ENCODE peak calls at places on chromosomes 3 and 15, in five cellular contexts. L, G, T, D and O are unnamed samples.

GRCh38 chr3:51729005-51729633 is 22.3 kb downstream of the GRM2 start:
- DNase-seq in T (no peak), G (no peak), D (no peak), L (no peak), O (no peak)

GRCh38 chr3:79822076-79822475 is 54.3 kb upstream of the ROBO1 start:
- DNase-seq in L (no peak), T (no peak), G (no peak), D (no peak), O (no peak)

GRCh38 chr15:75532413-75533250 is 46.5 kb downstream of the PTPN9 start:
- DNase-seq in D (no peak), T (peak), G (peak), L (peak), O (peak)

GRCh38 chr3:177452487-177452886 is 255.2 kb upstream of the TBL1XR1 start:
- DNase-seq in T (no peak), D (no peak), L (no peak), G (no peak), O (no peak)

GRCh38 chr3:152524198-152525140 is 255.7 kb downstream of the MBNL1 start:
- DNase-seq in G (no peak), D (peak), L (no peak), T (peak), O (peak)

GRCh38 chr15:27341780-27342343 is 370.9 kb downstream of the GABRG3 start:
- DNase-seq in L (no peak), D (no peak), G (no peak), T (no peak), O (no peak)

GRCh38 chr15:25597576-25597975 is 158.8 kb upstream of the UBE3A start:
- DNase-seq in D (no peak), G (no peak), L (no peak), T (no peak), O (no peak)

GRCh38 chr3:25493786-25494185 is 65.7 kb downstream of the RARB start:
- DNase-seq in D (no peak), L (no peak), T (no peak), G (no peak), O (no peak)

GRCh38 chr3:193831495-193832455 is 238.8 kb downstream of the OPA1 start:
- DNase-seq in L (no peak), T (no peak), D (no peak), G (no peak), O (peak)

GRCh38 chr3:197748597-197749314 is 927 bp upstream of the FYTTD1 start:
- DNase-seq in G (no peak), T (peak), L (no peak), D (no peak), O (no peak)

GRCh38 chr15:77577350-77577749 is 55.4 kb downstream of the LINGO1 start:
- DNase-seq in D (no peak), G (no peak), L (no peak), T (no peak), O (no peak)

GRCh38 chr15:50183112-50183794 is 1.3 kb downstream of the SLC27A2 start:
- DNase-seq in T (no peak), D (no peak), L (no peak), G (no peak), O (no peak)

GRCh38 chr3:29773481-29773880 is 492.6 kb downstream of the RBMS3 start:
- DNase-seq in D (no peak), G (no peak), L (no peak), T (no peak), O (no peak)

GRCh38 chr3:180447156-180447555 is 154.8 kb upstream of the TTC14 start:
- DNase-seq in L (no peak), D (no peak), G (no peak), T (no peak), O (no peak)

GRCh38 chr3:156024904-156025303 is 95.5 kb upstream of the KCNAB1 start:
- DNase-seq in D (no peak), G (no peak), L (no peak), T (no peak), O (no peak)

GRCh38 chr3:41710646-41711388 is 251.1 kb downstream of the ULK4 start:
- DNase-seq in T (peak), L (no peak), D (no peak), G (no peak), O (no peak)

GRCh38 chr15:88604381-88604951 is 16.7 kb upstream of the AEN start:
- DNase-seq in G (no peak), T (no peak), D (no peak), L (no peak), O (no peak)

GRCh38 chr3:148794357-148794756 is 33.3 kb upstream of the CPB1 start:
- DNase-seq in D (no peak), T (no peak), G (no peak), L (no peak), O (no peak)

DNA sequence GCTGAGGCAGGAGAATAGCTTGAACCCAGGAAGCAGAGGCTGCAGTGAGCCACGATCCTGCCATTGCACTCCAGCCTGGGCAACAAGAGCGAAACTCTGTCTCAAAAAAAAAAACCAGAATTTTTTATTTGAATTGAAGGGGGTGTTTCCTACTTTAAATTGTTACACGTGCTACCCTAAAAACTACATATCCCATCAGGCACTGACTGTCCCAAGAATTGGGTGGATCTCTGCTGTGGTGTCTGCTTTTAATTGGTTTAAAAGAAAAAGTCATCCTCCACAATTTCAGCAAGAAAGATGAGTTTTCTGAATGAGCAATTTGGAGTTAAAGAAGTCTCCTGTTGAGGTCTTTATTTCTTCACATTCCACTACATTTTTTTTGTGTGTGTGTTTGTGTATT is 2.1 kb downstream of the PDIA3 start:
- DNase-seq in D (no peak), G (no peak), L (no peak), T (no peak), O (no peak)
- H3K4me3 ChIP-seq in D (no peak), G (peak), L (peak), T (peak), O (peak)

DNA sequence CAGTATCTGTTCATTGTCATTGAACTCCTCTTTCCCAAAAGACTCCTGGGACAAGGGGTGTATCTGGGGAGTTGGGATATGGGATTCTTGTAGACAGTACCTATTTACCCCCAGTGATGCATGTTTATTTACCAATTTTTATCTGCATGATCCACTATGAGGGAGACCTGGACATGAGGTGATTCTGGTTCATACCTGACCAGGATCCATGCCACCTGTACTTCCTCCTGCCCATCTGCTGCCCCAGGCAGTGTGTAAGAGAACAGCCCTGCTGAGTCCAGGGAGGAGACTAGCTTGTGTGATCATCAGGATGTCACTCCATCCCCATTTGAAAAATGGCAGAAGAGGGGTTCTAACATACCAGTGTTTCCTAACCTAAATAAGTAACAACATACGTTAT is 3.1 kb upstream of the TPRG1 start:
- DNase-seq in T (no peak), G (no peak), L (no peak), D (no peak), O (no peak)
- H3K4me3 ChIP-seq in T (no peak), G (no peak), L (no peak), D (no peak), O (no peak)

DNA sequence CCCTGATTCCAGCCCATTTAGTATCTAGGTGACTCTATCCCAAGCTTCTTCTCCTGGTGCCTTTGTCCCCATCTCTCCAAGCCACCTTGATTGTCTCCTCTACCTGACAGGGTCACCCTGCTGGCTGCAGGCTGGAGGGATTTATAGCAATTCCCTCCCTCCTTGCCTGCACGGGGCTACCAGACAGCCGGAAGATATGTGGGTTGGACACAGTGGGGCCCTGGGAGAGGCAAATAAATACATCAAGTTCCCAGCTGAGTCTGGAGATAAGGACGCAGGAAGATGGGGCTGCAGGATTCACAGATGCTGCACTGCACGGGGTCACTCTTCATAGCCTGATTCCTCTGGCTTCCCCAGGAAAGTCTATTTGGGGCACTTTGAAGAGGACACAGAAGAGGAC is 9.3 kb upstream of the ISLR2 start:
- DNase-seq in L (no peak), G (no peak), T (no peak), D (no peak), O (no peak)
- H3K4me3 ChIP-seq in L (no peak), G (no peak), T (no peak), D (no peak), O (no peak)

GRCh38 chr3:4504340-4505261 is 11.5 kb downstream of the ITPR1 start:
- DNase-seq in D (no peak), L (no peak), G (peak), T (no peak), O (peak)
- H3K4me3 ChIP-seq in D (no peak), L (peak), G (peak), T (no peak), O (no peak)

GRCh38 chr15:84143753-84144314 is 91.7 kb upstream of the GOLGA6L4 start:
- DNase-seq in G (no peak), D (no peak), T (no peak), L (no peak), O (no peak)

GRCh38 chr15:84142888-84143337 is 92.7 kb upstream of the GOLGA6L4 start:
- DNase-seq in G (peak), L (peak), D (peak), T (peak), O (peak)
- H3K4me3 ChIP-seq in G (no peak), L (no peak), D (no peak), T (no peak), O (no peak)

DNA sequence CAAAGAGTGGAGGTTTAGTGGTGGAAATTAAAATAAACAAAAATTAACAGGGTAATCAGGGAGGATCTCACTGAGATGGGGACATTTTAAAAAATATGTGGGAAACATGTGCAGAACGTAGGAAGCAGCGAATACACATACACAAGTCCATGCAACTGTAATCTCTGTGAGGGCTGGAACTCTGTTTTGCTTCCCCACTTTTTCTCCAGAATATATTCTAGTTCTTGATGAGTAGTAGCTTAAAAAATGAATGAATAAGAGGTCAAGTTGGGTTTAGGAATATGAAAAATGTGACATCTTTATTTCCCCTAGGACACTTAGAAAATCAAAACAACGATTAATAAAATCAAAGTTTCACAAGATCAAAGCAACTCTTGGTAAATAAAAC is 312.2 kb upstream of the ZNF717 start:
- DNase-seq in T (no peak), L (no peak), D (no peak), G (no peak), O (no peak)
- H3K4me3 ChIP-seq in T (no peak), L (no peak), D (no peak), G (no peak), O (no peak)